ENCODE peak calls at places on chromosomes 2 and 18, in seven cellular contexts. L, C, I, A, Z, J and U are unnamed samples.

GRCh38 chr2:33219850-33220275 is 256.6 kb upstream of the RASGRP3 start:
- DNase-seq in L (peak; percentile 67), C (no peak), I (no peak), A (no peak), Z (peak; percentile 46), J (no peak), U (peak; percentile 44)

GRCh38 chr2:16638941-16639340 is 26.7 kb downstream of the CYRIA start:
- DNase-seq in L (no peak), C (no peak), I (no peak), A (no peak), Z (no peak), J (no peak), U (no peak)

GRCh38 chr2:238704471-238705230 is 143.2 kb upstream of the TWIST2 start:
- DNase-seq in L (no peak), C (no peak), I (peak; percentile 29), A (peak; percentile 12), Z (no peak), J (no peak), U (no peak)

GRCh38 chr2:105403241-105403784 is 4.5 kb upstream of the FHL2 start:
- DNase-seq in L (no peak), C (no peak), I (no peak), A (no peak), Z (no peak), J (no peak), U (no peak)

GRCh38 chr2:171966268-171966667 is 33.5 kb upstream of the METAP1D start:
- DNase-seq in L (no peak), C (no peak), I (no peak), A (no peak), Z (no peak), J (no peak), U (no peak)

GRCh38 chr18:8849696-8850095 is 144.3 kb downstream of the MTCL1 start:
- DNase-seq in L (no peak), C (no peak), I (no peak), A (no peak), Z (no peak), J (no peak), U (peak; percentile 27)

GRCh38 chr2:170320948-170321347 is 143.0 kb downstream of the MYO3B start:
- DNase-seq in L (no peak), C (no peak), I (no peak), A (no peak), Z (no peak), J (no peak), U (no peak)

GRCh38 chr2:99420751-99421299 is 69.0 kb downstream of the REV1 start:
- DNase-seq in L (no peak), C (no peak), I (no peak), A (no peak), Z (no peak), J (no peak), U (peak; percentile 38)

GRCh38 chr2:138767101-138767500 is 13.1 kb downstream of the NXPH2 start:
- DNase-seq in L (no peak), C (no peak), I (no peak), A (no peak), Z (no peak), J (no peak), U (no peak)

GRCh38 chr2:117835990-117836760 is 21.7 kb downstream of the DDX18 start:
- DNase-seq in L (peak; percentile 42), C (peak; percentile 47), I (peak; percentile 87), A (peak; percentile 66), Z (peak; percentile 18), J (peak; percentile 77), U (peak; percentile 83)

GRCh38 chr18:63073481-63073880 is 246.1 kb downstream of the BCL2 start:
- DNase-seq in L (peak; percentile 21), C (no peak), I (no peak), A (no peak), Z (peak; percentile 66), J (no peak), U (no peak)

GRCh38 chr2:6957031-6957714 is 40.0 kb downstream of the RNF144A start:
- DNase-seq in L (no peak), C (no peak), I (no peak), A (no peak), Z (no peak), J (no peak), U (no peak)

GRCh38 chr2:239275037-239275685 is 125.7 kb downstream of the HDAC4 start:
- DNase-seq in L (peak; percentile 97), C (peak; percentile 97), I (peak; percentile 96), A (peak; percentile 65), Z (peak; percentile 97), J (peak; percentile 85), U (peak; percentile 97)

GRCh38 chr2:181887056-181887455 is 4.5 kb upstream of the ITPRID2 start:
- DNase-seq in L (no peak), C (no peak), I (no peak), A (no peak), Z (no peak), J (no peak), U (no peak)

GRCh38 chr2:16226942-16227664 is 286.8 kb downstream of the MYCN start:
- DNase-seq in L (no peak), C (no peak), I (peak; percentile 47), A (no peak), Z (no peak), J (peak; percentile 100), U (no peak)

GRCh38 chr2:223099561-223099960 is 47.6 kb downstream of the KCNE4 start:
- DNase-seq in L (no peak), C (no peak), I (no peak), A (no peak), Z (no peak), J (no peak), U (no peak)

GRCh38 chr2:207202645-207203044 is 36.9 kb upstream of the KLF7 start:
- DNase-seq in L (no peak), C (no peak), I (no peak), A (no peak), Z (peak; percentile 46), J (no peak), U (peak; percentile 26)

GRCh38 chr2:101704046-101704466 is 6.5 kb downstream of the MAP4K4 start:
- DNase-seq in L (peak; percentile 32), C (peak; percentile 73), I (peak; percentile 69), A (peak; percentile 61), Z (no peak), J (no peak), U (peak; percentile 67)

GRCh38 chr18:50190236-50190635 is 4.7 kb downstream of the MYO5B start:
- DNase-seq in L (no peak), C (no peak), I (no peak), A (no peak), Z (no peak), J (no peak), U (peak; percentile 55)

DNA sequence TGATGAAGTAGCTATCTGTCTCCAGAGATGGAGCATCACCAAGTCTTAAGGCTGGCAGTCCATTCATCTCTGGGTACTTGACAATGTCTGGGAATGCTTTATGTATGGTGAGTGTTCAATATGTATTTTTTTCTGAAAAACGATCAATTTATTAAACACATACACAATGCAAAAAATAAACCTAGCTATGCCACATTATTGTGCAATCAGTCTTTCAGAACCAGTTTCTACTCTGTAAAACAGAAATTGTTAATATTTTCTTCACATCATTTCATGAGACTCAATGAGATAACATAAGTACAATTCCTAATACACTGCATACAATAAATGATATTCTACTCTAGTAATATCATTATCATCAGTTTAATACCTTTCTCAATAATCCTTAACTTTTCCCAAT is 122.5 kb downstream of the PIGN start:
- DNase-seq in L (no peak), C (no peak), I (no peak), A (no peak), Z (no peak), J (no peak), U (no peak)
- H3K4me3 ChIP-seq in L (no peak overlapping the region), C (no peak overlapping the region), I (no peak overlapping the region), A (no peak overlapping the region), Z (no peak overlapping the region), J (no peak overlapping the region), U (no peak overlapping the region)

GRCh38 chr18:41144444-41144843 is 810.6 kb upstream of the PIK3C3 start:
- DNase-seq in L (no peak), C (no peak), I (no peak), A (no peak), Z (no peak), J (no peak), U (peak; percentile 80)

GRCh38 chr18:41146301-41146700 is 808.7 kb upstream of the PIK3C3 start:
- DNase-seq in L (no peak), C (no peak), I (no peak), A (no peak), Z (no peak), J (no peak), U (no peak)

GRCh38 chr18:41155025-41155424 is 800.0 kb upstream of the PIK3C3 start:
- DNase-seq in L (no peak), C (no peak), I (no peak), A (no peak), Z (no peak), J (no peak), U (no peak)

GRCh38 chr18:41145526-41145925 is 809.5 kb upstream of the PIK3C3 start:
- DNase-seq in L (no peak), C (no peak), I (no peak), A (no peak), Z (no peak), J (no peak), U (no peak)

DNA sequence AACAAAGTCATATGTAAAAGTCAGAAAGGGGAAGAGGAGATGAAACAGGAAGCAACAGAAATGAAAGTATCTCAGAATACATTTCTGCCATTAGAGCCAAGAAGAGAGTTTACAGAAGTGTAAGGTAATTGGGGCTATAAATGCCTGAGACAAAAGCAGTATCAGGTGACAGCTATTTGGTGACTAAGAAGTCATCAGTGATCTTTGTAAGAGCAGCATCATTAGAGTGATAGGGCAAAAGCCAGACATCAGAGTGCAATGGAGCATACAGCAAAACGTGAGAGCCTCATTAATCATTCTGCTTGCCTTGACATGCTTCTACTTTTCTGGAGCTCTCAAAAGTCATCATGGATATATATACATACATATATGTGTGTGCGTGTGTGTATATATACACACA is 804.7 kb upstream of the PIK3C3 start:
- DNase-seq in L (no peak), C (no peak), I (no peak), A (no peak), Z (no peak), J (no peak), U (no peak)
- TF ChIP-seq CTCF in L (no peak), C (no peak), I (no peak), A (no peak), Z (no peak), J (no peak), U (no peak)

GRCh38 chr2:38792751-38793150 is 14.7 kb downstream of the GEMIN6 start:
- DNase-seq in L (no peak), C (no peak), I (no peak), A (no peak), Z (no peak), J (no peak), U (no peak)
- H3K4me3 ChIP-seq in L (no peak overlapping the region), C (no peak overlapping the region), I (no peak overlapping the region), A (no peak overlapping the region), Z (no peak overlapping the region), J (no peak overlapping the region), U (no peak overlapping the region)

DNA sequence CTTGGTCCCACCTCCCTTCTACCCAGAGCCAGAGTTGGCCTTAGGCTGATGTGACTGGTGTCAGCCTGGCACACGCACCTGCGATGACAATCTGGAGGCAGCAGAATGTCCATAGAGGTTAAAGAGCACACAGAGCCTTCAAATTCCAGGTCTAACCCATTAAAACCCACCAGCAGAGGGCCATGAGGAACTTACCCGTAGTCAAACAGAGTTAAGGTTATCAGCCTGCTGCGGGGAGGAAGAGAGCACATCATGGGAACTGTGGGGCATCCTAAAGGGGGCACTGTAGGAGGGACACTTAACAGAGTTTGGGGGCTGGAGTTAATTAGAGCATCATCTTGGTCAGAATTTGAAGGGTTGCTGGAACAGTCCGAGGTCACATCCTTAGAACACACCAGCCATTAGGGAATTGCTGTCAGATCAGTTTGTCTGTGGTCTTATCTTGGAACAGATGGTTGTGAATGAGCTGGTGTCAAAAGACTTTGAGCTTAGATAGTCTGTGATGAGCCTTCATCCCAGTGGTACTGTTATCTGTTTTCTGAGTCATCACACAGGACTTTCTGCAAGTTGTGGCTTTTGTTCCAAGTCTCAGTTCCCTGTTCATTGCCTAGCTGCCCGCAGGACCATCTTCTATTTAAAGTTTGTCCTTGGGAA is 248.6 kb downstream of the LOXHD1 start:
- DNase-seq in L (peak; percentile 20), C (no peak), I (no peak), A (no peak), Z (peak; percentile 37), J (no peak), U (no peak)
- TF ChIP-seq CTCF in L (no peak), C (no peak), I (no peak), A (no peak), Z (peak; percentile 28), J (peak; percentile 38), U (no peak)